ENCODE peak calls at places on chromosome 10, in seven cellular contexts. A is GM12878, F is AG09319, E is choroid plexus epithelial cell, K is endothelial cell, J is BE2C, N is psoas muscle. T is an unnamed sample.

GRCh38 chr10:55410415-55410885 is 609.4 kb upstream of the PCDH15 start:
- DNase-seq in A (no peak), F (no peak), E (no peak), K (peak; percentile 38), J (peak; percentile 82), N (peak; percentile 15), T (no peak)

GRCh38 chr10:103231047-103231551 is 14.6 kb upstream of the RPEL1 start:
- DNase-seq in A (no peak), F (peak; percentile 84), E (peak; percentile 96), K (peak; percentile 28), J (no peak), N (no peak), T (no peak)

GRCh38 chr10:92291921-92292860 is 1.2 kb downstream of the MARCHF5 start:
- DNase-seq in A (peak; percentile 37), F (peak; percentile 15), E (peak; percentile 73), K (peak; percentile 50), J (peak; percentile 36), N (peak; percentile 57), T (peak; percentile 77)

GRCh38 chr10:77103213-77103612 is 534.4 kb downstream of the KCNMA1 start:
- DNase-seq in A (no peak), F (no peak), E (no peak), K (no peak), J (no peak), N (no peak), T (no peak)

GRCh38 chr10:120559800-120560199 is 102.8 kb downstream of the PLPP4 start:
- DNase-seq in A (no peak), F (no peak), E (no peak), K (no peak), J (no peak), N (no peak), T (no peak)

GRCh38 chr10:25177754-25178135 is 2.9 kb downstream of the GPR158 start:
- DNase-seq in A (no peak), F (no peak), E (no peak), K (no peak), J (no peak), N (no peak), T (no peak)

GRCh38 chr10:49162761-49163160 is 25.4 kb downstream of the TMEM273 start:
- DNase-seq in A (no peak), F (no peak), E (no peak), K (no peak), J (no peak), N (no peak), T (no peak)

GRCh38 chr10:95430231-95430951 is 130.8 kb downstream of the SORBS1 start:
- DNase-seq in A (peak; percentile 30), F (peak; percentile 8), E (peak; percentile 75), K (peak; percentile 53), J (peak; percentile 35), N (no peak), T (peak; percentile 44)

GRCh38 chr10:129467346-129468119 is 492 bp downstream of the MGMT start:
- DNase-seq in A (no peak), F (no peak), E (peak; percentile 35), K (no peak), J (no peak), N (no peak), T (peak; percentile 5)

GRCh38 chr10:12299222-12299973 is 49.9 kb upstream of the CAMK1D start:
- DNase-seq in A (no peak), F (no peak), E (no peak), K (no peak), J (no peak), N (no peak), T (no peak)

GRCh38 chr10:112821663-112822062 is 128.4 kb upstream of the TCF7L2 start:
- DNase-seq in A (no peak), F (no peak), E (peak; percentile 71), K (no peak), J (no peak), N (no peak), T (no peak)

GRCh38 chr10:49709934-49710333 is 30.5 kb downstream of the C10orf53 start:
- DNase-seq in A (no peak), F (no peak), E (no peak), K (no peak), J (no peak), N (no peak), T (no peak)

GRCh38 chr10:124523886-124524285 is 62.3 kb downstream of the LHPP start:
- DNase-seq in A (no peak), F (no peak), E (no peak), K (no peak), J (no peak), N (no peak), T (no peak)

GRCh38 chr10:35367107-35367859 is 31.0 kb downstream of the CCNY start:
- DNase-seq in A (no peak), F (no peak), E (no peak), K (no peak), J (no peak), N (no peak), T (no peak)
- TF ChIP-seq CTCF in A (no peak), F (no peak), E (no peak), K (no peak), J (no peak), N (no peak), T (no peak)

GRCh38 chr10:118047363-118047719 is 600 bp upstream of the RAB11FIP2 start:
- DNase-seq in A (no peak), F (no peak), E (no peak), K (no peak), J (no peak), N (peak; percentile 10), T (no peak)

GRCh38 chr10:118042827-118043242 is 3.9 kb downstream of the RAB11FIP2 start:
- DNase-seq in A (no peak), F (no peak), E (no peak), K (no peak), J (no peak), N (no peak), T (no peak)

GRCh38 chr10:118045154-118045841 is 1.4 kb downstream of the RAB11FIP2 start:
- DNase-seq in A (no peak), F (no peak), E (no peak), K (no peak), J (no peak), N (no peak), T (no peak)

GRCh38 chr10:118045842-118046490 is 775 bp downstream of the RAB11FIP2 start:
- DNase-seq in A (peak; percentile 4), F (no peak), E (no peak), K (no peak), J (peak; percentile 25), N (no peak), T (peak; percentile 37)

DNA sequence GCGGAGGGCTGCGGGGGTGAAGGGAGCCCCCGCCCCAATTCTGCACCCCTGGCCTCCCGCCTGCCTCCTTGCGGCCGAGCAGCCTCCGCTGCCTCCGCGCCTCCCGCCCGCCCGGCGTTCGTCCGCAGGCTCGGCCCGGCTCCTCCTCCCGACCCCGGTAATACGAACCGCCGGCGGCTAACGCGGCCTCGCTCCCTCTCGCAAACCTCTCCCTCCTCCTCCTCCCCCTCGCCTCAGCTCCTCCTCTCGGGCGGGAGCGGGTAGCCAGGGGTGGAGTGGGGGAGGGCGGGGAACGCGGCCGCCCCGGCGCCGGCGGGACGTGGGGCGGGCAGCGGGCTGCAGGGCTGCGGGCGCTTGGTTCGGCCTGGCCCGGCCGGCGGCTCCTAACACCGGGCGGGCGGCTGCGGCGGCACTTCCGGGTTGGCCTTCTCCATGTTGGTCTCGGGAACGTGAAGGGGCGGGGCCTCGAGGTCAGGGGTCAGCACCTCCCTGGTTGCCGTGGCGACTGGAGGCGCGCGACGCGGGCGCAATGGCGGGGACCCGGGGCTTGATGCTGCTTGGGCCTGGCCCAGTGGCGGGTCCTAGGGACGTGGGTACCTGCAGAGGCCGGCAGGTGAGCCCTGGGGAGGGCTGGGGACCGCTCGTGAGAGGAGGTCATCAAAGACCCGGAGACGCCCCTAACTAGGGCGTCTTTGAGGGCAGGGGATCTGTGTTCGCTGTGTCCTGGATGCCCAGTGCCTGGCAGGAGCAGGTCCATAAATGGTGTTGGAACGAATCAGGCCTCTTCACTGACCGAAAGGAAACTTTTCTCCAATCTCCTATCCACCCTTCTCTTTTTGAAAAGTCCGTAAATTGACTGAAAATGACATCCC is at the start of gene RAB11FIP2:
- DNase-seq in A (peak; percentile 33), F (peak; percentile 72), E (peak; percentile 91), K (peak; percentile 94), J (peak; percentile 96), N (peak; percentile 96), T (peak; percentile 97)
- TF ChIP-seq CTCF in A (no peak), F (peak; percentile 1), E (peak; percentile 19), K (no peak), J (no peak), N (peak; percentile 21), T (no peak)

DNA sequence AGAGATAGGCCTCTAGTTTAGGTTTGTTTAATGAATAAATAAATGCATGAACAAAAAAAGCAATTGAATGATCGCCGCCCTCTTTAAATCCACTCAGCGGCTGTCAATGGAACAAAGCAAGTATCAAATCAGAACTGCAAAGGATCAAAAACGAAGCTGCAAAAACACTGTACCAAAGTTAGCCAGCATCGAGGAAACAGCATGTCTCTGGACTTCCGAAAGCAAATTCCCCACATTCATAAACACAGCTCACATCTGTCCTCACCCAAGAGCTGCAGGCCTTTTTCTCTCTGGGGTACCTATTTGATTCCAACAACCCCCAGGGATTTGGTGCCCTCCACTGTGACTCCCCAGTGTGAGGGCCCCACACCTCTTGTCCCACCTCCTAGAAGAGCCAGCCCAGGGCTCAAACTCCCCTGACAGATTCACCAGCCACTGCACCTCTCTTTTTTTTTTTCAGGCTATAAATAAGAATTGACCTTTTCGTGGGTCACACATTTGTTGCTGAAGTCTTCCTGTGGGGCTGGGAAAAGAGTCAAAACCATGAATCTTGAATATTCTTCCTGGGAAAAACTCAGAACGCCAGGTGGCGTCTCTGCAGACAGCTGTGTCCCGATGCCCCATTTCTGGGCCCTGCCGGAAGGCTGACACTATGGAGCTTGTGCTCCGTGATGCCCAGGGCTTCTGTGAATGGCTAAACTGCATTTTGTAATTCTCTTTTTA is 51.8 kb downstream of the HSPA12A start:
- DNase-seq in A (no peak), F (no peak), E (peak; percentile 44), K (peak; percentile 34), J (no peak), N (peak; percentile 42), T (no peak)
- TF ChIP-seq CTCF in A (no peak), F (no peak), E (peak; percentile 52), K (no peak), J (no peak), N (peak; percentile 41), T (no peak)

DNA sequence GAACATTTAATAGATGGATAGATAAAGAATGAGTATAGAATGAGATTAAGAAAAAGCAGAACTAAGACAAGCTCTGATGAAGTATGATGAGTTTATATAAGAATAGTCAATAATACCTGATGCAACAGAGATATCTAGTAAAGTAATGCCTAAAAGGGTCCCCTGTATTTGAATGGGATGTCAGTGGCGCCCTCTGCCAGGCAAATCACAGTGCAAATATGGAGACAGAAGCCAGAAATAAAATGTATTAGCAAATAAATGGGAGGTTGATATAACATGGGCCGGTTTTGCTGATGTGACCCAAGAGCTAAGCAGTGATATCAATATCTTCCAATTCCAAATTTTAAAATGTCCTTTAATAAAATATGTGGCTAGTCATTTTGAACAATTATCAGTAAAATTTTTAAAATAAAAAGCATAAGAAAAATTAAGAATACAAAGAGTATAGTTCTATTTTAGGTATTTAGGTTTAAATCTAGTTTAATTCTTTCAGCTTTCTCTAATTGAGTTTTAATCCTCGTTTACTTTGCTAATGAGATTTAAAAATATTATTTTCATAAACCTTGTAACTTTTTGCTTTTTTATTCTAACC is 62.6 kb downstream of the ADK start:
- DNase-seq in A (no peak), F (peak; percentile 31), E (peak; percentile 78), K (peak; percentile 24), J (peak; percentile 49), N (peak; percentile 20), T (peak; percentile 76)
- TF ChIP-seq CTCF in A (peak; percentile 49), F (peak; percentile 63), E (peak; percentile 87), K (peak; percentile 36), J (peak; percentile 69), N (peak; percentile 22), T (peak; percentile 68)

T was measured in activated CD8-positive, alpha-beta T cell treated with anti-CD3 and anti-CD28 coated beads for 36 hours.